ENCODE peak calls at places on chromosomes 3 and 15, in six cellular contexts. F is GM23338; L is CD8-positive, alpha-beta memory T cell; D is Caco-2; P is GM23248; U is dorsolateral prefrontal cortex. S is an unnamed sample.

GRCh38 chr3:53073553-53074365 is 27.9 kb upstream of the SFMBT1 start:
- DNase-seq in L (no peak), U (no peak), P (no peak), D (no peak), F (no peak), S (no peak)

GRCh38 chr15:70272565-70273355 is 175.0 kb upstream of the TLE3 start:
- DNase-seq in P (no peak), D (peak), U (no peak), F (no peak), L (no peak), S (no peak)

GRCh38 chr15:80636675-80637074 is 58.4 kb upstream of the ABHD17C start:
- DNase-seq in U (no peak), F (peak), P (no peak), D (no peak), L (no peak), S (no peak)

GRCh38 chr3:71441217-71441924 is 142.2 kb downstream of the FOXP1 start:
- DNase-seq in U (no peak), D (no peak), L (no peak), P (no peak), F (no peak), S (no peak)

GRCh38 chr3:184296616-184297015 is 2.4 kb upstream of the PSMD2 start:
- DNase-seq in U (no peak), D (no peak), L (no peak), P (no peak), F (no peak), S (no peak)

GRCh38 chr3:197881601-197882000 is 68.4 kb upstream of the RPL35A start:
- DNase-seq in L (no peak), U (no peak), P (no peak), F (no peak), D (no peak), S (no peak)

GRCh38 chr15:100733786-100734185 is 131.4 kb downstream of the ASB7 start:
- DNase-seq in U (no peak), L (no peak), F (no peak), P (peak), D (no peak), S (no peak)

GRCh38 chr15:85479071-85479647 is 98.8 kb downstream of the AKAP13 start:
- DNase-seq in L (no peak), F (peak), D (no peak), U (no peak), P (peak), S (no peak)

GRCh38 chr3:72692959-72693518 is 155.2 kb downstream of the SHQ1 start:
- DNase-seq in D (no peak), U (no peak), P (no peak), L (no peak), F (peak), S (no peak)

GRCh38 chr3:127123533-127123932 is 69.4 kb upstream of the PRR23E start:
- DNase-seq in P (no peak), F (no peak), D (no peak), U (no peak), L (no peak), S (no peak)

GRCh38 chr3:27034255-27034654 is 334.9 kb downstream of the NEK10 start:
- DNase-seq in P (no peak), F (no peak), U (no peak), L (no peak), D (no peak), S (no peak)

GRCh38 chr3:187027531-187027936 is 97.2 kb downstream of the ST6GAL1 start:
- DNase-seq in F (no peak), D (no peak), L (peak), U (no peak), P (no peak), S (peak)

GRCh38 chr3:44729384-44729910 is at the start of gene ZNF501:
- DNase-seq in F (peak), P (peak), L (peak), D (peak), U (peak), S (peak)

GRCh38 chr3:61564405-61565059 is 3.2 kb downstream of the PTPRG start:
- DNase-seq in F (peak), U (peak), L (no peak), P (peak), D (peak), S (no peak)

GRCh38 chr15:92667291-92667904 is 11.8 kb upstream of the FAM174B start:
- DNase-seq in F (no peak), L (no peak), P (no peak), U (no peak), D (peak), S (no peak)

GRCh38 chr15:40310001-40310959 is 2.5 kb upstream of the PLCB2 start:
- DNase-seq in L (peak), D (peak), P (peak), U (peak), F (peak), S (peak)

GRCh38 chr3:27666708-27667107 is 55.4 kb downstream of the EOMES start:
- DNase-seq in P (peak), L (no peak), U (peak), D (no peak), F (peak), S (no peak)

GRCh38 chr15:83613716-83614115 is 40.2 kb upstream of the ADAMTSL3 start:
- DNase-seq in L (no peak), F (no peak), D (no peak), P (no peak), U (no peak), S (no peak)

GRCh38 chr3:4827767-4828166 is 151.5 kb upstream of the BHLHE40 start:
- DNase-seq in L (no peak), U (no peak), D (no peak), F (no peak), P (peak), S (no peak)

GRCh38 chr3:30631237-30631961 is 25.0 kb downstream of the TGFBR2 start:
- DNase-seq in D (no peak), L (peak), U (no peak), F (no peak), P (peak), S (peak)

GRCh38 chr3:71010731-71011455 is 572.6 kb downstream of the FOXP1 start:
- DNase-seq in F (no peak), U (no peak), D (no peak), L (peak), P (no peak), S (peak)

GRCh38 chr3:150059241-150059640 is 88.5 kb upstream of the PFN2 start:
- DNase-seq in L (no peak), P (no peak), F (no peak), D (no peak), U (no peak), S (no peak)

GRCh38 chr3:187968883-187969580 is 184.9 kb upstream of the LPP start:
- DNase-seq in D (no peak), F (no peak), L (no peak), U (no peak), P (peak), S (no peak)

GRCh38 chr15:84598993-84599392 is 1.8 kb upstream of the ZSCAN2 start:
- DNase-seq in L (no peak), F (peak), P (peak), U (peak), D (peak), S (no peak)

GRCh38 chr3:171829841-171830559 is 13.1 kb upstream of the TMEM212 start:
- DNase-seq in F (peak), P (peak), U (peak), D (peak), L (no peak), S (no peak)

GRCh38 chr3:105490045-105490444 is 123.3 kb downstream of the ALCAM start:
- DNase-seq in D (no peak), P (no peak), F (no peak), U (no peak), L (no peak), S (no peak)

GRCh38 chr3:90145094-90145810 is 1037.8 kb downstream of the EPHA3 start:
- DNase-seq in L (no peak), P (no peak), U (no peak), F (no peak), D (no peak), S (no peak)

GRCh38 chr3:56667973-56668579 is 15.0 kb downstream of the TASOR start:
- DNase-seq in L (peak), U (no peak), D (no peak), P (no peak), F (no peak), S (peak)

GRCh38 chr3:183038764-183039163 is 58.4 kb upstream of the DCUN1D1 start:
- DNase-seq in D (no peak), F (no peak), U (no peak), L (no peak), P (no peak), S (no peak)

GRCh38 chr15:77224352-77224751 is 153.4 kb upstream of the TSPAN3 start:
- DNase-seq in U (no peak), L (no peak), P (no peak), D (no peak), F (no peak), S (peak)

GRCh38 chr15:65006876-65007275 is 17.2 kb upstream of the SPG21 start:
- DNase-seq in D (no peak), U (no peak), P (no peak), F (peak), L (no peak), S (no peak)

GRCh38 chr3:52216585-52217408 is 8.6 kb downstream of the TLR9 start:
- DNase-seq in D (no peak), L (no peak), P (peak), F (no peak), U (no peak), S (peak)

GRCh38 chr15:58951388-58952060 is 18.0 kb upstream of the SLTM start:
- DNase-seq in U (no peak), F (no peak), P (peak), D (no peak), L (no peak), S (no peak)

GRCh38 chr15:90895571-90896117 is 7.5 kb upstream of the MAN2A2 start:
- DNase-seq in P (peak), D (no peak), L (no peak), F (peak), U (peak), S (no peak)

GRCh38 chr3:29346828-29347227 is 66.0 kb downstream of the RBMS3 start:
- DNase-seq in U (no peak), D (no peak), L (no peak), P (peak), F (peak), S (no peak)

GRCh38 chr15:36914962-36915808 is 185.2 kb downstream of the MEIS2 start:
- DNase-seq in D (no peak), P (no peak), L (no peak), F (no peak), U (no peak), S (no peak)

GRCh38 chr3:62128028-62128427 is 245.3 kb downstream of the FEZF2 start:
- DNase-seq in L (no peak), F (no peak), U (no peak), P (peak), D (no peak), S (no peak)

GRCh38 chr3:120637836-120638559 is 41.9 kb downstream of the NDUFB4 start:
- DNase-seq in U (no peak), F (no peak), P (peak), L (no peak), D (no peak), S (no peak)

DNA sequence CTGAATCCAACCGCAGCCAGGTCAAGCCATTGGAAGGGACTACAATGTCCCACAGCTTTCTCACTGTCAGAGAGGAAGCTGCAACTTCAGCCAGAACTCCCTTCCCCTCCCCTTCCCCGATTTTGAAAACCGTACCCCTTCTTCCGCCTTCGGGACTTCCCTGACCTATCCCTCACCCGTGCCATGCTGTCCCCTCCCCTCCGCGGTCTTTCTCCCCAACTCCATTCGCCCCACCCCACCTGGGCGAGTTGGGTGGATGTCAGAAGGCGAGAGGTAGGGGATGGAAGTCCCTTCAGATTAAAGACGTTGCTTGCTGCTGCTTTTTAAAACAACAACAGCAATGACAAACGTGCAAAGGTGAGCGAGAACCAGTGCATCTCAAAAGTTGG is 723 bp downstream of the CPNE4 start:
- DNase-seq in D (no peak), L (no peak), U (no peak), F (peak), P (no peak), S (no peak)
- H3K4me3 ChIP-seq in D (no peak), L (no peak), U (peak), F (peak), P (peak), S (no peak)

GRCh38 chr3:170585937-170586310 is at the start of gene SLC7A14:
- DNase-seq in U (no peak), P (peak), D (no peak), F (peak), L (no peak), S (no peak)
- H3K4me3 ChIP-seq in U (peak), P (peak), D (no peak), F (peak), L (no peak), S (no peak)

GRCh38 chr15:98996169-98996568 is 11.4 kb downstream of the PGPEP1L start:
- DNase-seq in P (no peak), D (no peak), L (no peak), F (no peak), U (no peak), S (no peak)
- H3K4me3 ChIP-seq in P (no peak), D (no peak), L (no peak), F (no peak), U (no peak), S (no peak)

DNA sequence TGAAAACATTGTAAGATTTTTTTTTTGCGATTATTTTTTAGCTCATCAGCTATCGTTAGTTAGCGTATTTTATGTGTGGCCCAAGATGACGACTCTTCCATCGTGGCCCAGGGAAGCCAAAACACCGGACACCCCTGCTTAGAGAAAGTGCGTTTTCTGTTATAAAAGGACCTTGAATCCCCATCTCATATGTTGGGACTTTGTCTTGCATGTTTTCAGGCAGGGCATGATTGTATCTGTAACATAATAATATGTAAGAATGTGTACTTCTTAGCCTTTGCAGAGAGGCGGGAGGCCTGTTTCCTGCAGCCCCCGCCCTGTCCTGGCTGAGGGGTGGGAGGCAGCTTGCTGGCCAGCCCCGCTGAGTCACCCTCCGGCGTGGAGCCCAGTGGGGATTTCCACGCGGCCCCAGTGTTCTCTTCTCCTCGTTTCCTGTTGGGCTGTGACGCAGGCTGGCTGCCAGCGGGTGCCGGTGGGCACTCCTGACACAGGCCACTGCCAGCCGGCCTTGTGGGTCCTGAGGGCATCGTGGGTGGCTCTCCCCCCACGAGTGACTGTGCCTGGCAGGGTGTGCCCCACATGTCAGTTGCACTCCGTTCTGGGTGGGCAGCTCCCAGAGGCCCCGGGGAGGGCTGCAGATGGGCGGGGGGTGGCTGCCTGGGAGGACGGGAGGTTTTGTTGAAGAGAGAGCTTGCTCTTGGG is 55.6 kb downstream of the SMAD3 start:
- DNase-seq in L (peak), U (peak), P (peak), D (no peak), F (no peak), S (peak)
- H3K4me3 ChIP-seq in L (peak), U (peak), P (peak), D (no peak), F (no peak), S (peak)

GRCh38 chr3:194688207-194688711 is 2.6 kb downstream of the FAM43A start:
- DNase-seq in L (peak), P (peak), F (peak), D (peak), U (no peak), S (no peak)
- H3K4me3 ChIP-seq in L (peak), P (peak), F (peak), D (no peak), U (peak), S (peak)

GRCh38 chr15:44015555-44015954 is 179.5 kb downstream of the FRMD5 start:
- DNase-seq in P (no peak), F (no peak), U (no peak), D (no peak), L (no peak), S (no peak)

GRCh38 chr15:44010114-44010513 is 183.3 kb downstream of the WDR76 start:
- DNase-seq in F (no peak), P (peak), L (no peak), U (no peak), D (no peak), S (no peak)

GRCh38 chr15:44009056-44009455 is 182.3 kb downstream of the WDR76 start:
- DNase-seq in F (no peak), P (peak), D (no peak), L (no peak), U (no peak), S (no peak)

DNA sequence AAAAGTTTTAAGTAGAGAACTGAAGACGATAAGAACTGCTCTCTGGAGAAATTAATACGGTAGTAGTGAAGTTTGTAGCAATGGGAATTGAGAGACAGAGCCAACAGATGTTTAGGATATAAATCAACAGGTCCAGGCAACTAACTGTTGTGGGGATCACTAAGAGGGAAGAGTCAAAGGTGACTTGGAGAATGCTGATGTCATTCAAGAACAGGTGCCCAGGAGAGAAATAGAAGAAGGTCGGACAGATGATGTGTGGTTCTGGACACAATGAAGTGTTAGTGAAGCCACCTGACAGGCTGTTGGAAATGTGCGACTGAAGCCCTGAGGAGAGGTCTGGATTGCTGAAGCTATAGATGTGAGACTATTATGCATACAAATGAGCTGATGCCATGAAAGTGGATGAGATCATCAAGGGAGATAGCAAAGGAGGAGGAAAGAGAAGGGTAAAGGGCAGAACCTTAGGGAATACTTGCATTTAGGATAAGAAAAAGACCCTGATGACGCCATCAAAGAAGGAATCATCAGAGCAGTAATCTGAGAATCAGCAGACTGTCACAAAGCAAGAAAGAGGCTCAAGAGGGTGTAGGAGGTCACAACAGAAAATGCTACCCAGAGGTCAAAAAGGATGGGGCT is 183.7 kb downstream of the FRMD5 start:
- DNase-seq in D (no peak), F (no peak), P (no peak), U (no peak), L (no peak), S (no peak)
- H3K4me3 ChIP-seq in D (no peak), F (no peak), P (no peak), U (no peak), L (no peak), S (no peak)

GRCh38 chr15:29270976-29271375 is 1.4 kb upstream of the NSMCE3 start:
- DNase-seq in P (peak), L (no peak), D (no peak), F (no peak), U (no peak), S (no peak)

GRCh38 chr15:29272219-29272618 is 2.6 kb upstream of the NSMCE3 start:
- DNase-seq in P (no peak), U (no peak), L (no peak), D (no peak), F (no peak), S (no peak)

GRCh38 chr15:29268706-29269484 is 727 bp downstream of the NSMCE3 start:
- DNase-seq in D (no peak), U (no peak), P (peak), F (peak), L (peak), S (no peak)

GRCh38 chr15:29269485-29270168 is at the start of gene NSMCE3:
- DNase-seq in P (peak), F (peak), D (peak), L (peak), U (peak), S (peak)

DNA sequence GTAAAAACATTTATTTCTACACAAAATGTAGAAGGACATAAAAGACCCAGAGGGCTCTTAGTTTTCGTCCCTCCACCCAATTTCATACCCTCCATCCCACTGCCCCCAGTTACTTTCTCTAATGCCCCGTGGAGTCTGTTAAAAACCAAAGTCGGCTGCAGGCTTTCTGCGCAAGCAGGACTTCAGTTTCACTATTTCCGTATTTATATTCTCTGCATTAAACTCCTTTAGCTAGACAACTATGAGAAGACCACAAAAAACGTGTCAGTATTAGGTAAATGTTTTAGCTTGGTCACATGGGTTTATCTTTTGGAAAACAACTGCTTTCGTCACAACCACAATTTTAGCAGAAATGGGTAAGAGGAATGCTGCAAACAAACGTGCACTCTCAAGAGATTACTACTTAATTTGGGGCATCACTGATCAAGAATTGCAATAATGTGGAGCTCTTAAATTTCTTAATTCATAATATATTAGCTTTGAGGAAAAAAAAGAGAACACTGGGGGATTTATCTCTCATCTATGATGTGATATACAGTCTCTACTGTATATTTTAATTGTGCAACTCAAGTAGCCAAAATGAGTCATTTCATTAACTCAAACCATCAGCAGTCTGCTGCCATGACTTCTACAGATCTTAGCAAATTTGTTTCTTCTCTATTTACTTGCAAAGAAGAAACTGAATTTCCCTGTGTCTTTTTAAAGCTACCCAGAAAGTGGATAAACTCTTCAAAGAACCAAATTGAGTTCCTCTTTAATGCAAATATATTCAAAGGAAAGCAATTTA is 740 bp upstream of the NSMCE3 start:
- DNase-seq in D (no peak), U (no peak), P (peak), F (no peak), L (peak), S (peak)
- H3K4me3 ChIP-seq in D (peak), U (peak), P (peak), F (peak), L (peak), S (peak)

S was measured in CD4-positive, alpha-beta memory T cell.